ENCODE peak calls at places on chromosomes 3 and 15, in six cellular contexts. P is fibroblast of mammary gland; V is left ventricle myocardium inferior; Y is GM23248; L is naive thymus-derived CD4-positive, alpha-beta T cell; I is fibroblast of pulmonary artery. K is an unnamed sample.

GRCh38 chr3:61985020-61985419 is 388.3 kb downstream of the FEZF2 start:
- DNase-seq in P (peak), V (no peak), Y (peak), L (no peak), I (peak), K (no peak)

GRCh38 chr3:30453364-30454039 is 152.9 kb upstream of the TGFBR2 start:
- DNase-seq in P (peak), V (no peak), Y (no peak), L (no peak), I (peak), K (no peak)

GRCh38 chr15:43911235-43911661 is 84.4 kb downstream of the WDR76 start:
- DNase-seq in P (peak), V (peak), Y (peak), L (no peak), I (peak), K (no peak)

GRCh38 chr3:53846134-53846850 is at the start of the genes CHDH and IL17RB:
- DNase-seq in P (no peak), V (peak), Y (peak), L (no peak), I (no peak), K (peak)

GRCh38 chr15:44836094-44836493 is 99.8 kb downstream of the TRIM69 start:
- DNase-seq in P (no peak), V (no peak), Y (peak), L (no peak), I (peak), K (no peak)

GRCh38 chr3:6608843-6609242 is 252.1 kb upstream of the GRM7 start:
- DNase-seq in P (no peak), V (no peak), Y (no peak), L (no peak), I (no peak), K (no peak)

GRCh38 chr3:140943781-140944547 is 2.3 kb downstream of the SLC25A36 start:
- DNase-seq in P (no peak), V (no peak), Y (peak), L (no peak), I (no peak), K (no peak)

GRCh38 chr15:91186892-91187644 is 87.0 kb downstream of the SV2B start:
- DNase-seq in P (peak), V (no peak), Y (peak), L (no peak), I (peak), K (peak)

GRCh38 chr3:140050977-140051957 is 116.3 kb downstream of the CLSTN2 start:
- DNase-seq in P (peak), V (peak), Y (peak), L (no peak), I (no peak), K (peak)

GRCh38 chr3:16398542-16399126 is 114.9 kb downstream of the RFTN1 start:
- DNase-seq in P (no peak), V (no peak), Y (no peak), L (no peak), I (no peak), K (no peak)

GRCh38 chr15:59453474-59454215 is 15.7 kb downstream of the FAM81A start:
- DNase-seq in P (no peak), V (no peak), Y (no peak), L (no peak), I (no peak), K (no peak)

GRCh38 chr3:149534671-149535394 is 60.3 kb downstream of the TM4SF4 start:
- DNase-seq in P (peak), V (no peak), Y (peak), L (no peak), I (peak), K (no peak)

GRCh38 chr3:110106805-110107204 is 769.5 kb upstream of the DPPA4 start:
- DNase-seq in P (no peak), V (no peak), Y (peak), L (no peak), I (peak), K (no peak)

GRCh38 chr3:140285380-140285779 is 350.4 kb downstream of the CLSTN2 start:
- DNase-seq in P (no peak), V (no peak), Y (no peak), L (no peak), I (no peak), K (no peak)

GRCh38 chr3:69389520-69390248 is 3.8 kb upstream of the FRMD4B start:
- DNase-seq in P (no peak), V (no peak), Y (no peak), L (no peak), I (no peak), K (peak)

GRCh38 chr15:31324739-31325431 is 1.8 kb upstream of the KLF13 start:
- DNase-seq in P (no peak), V (no peak), Y (no peak), L (no peak), I (no peak), K (no peak)

GRCh38 chr15:29937956-29938355 is 115.7 kb upstream of the TJP1 start:
- DNase-seq in P (peak), V (no peak), Y (peak), L (no peak), I (peak), K (no peak)

GRCh38 chr15:51758645-51759044 is 7.2 kb downstream of the TMOD2 start:
- DNase-seq in P (peak), V (peak), Y (peak), L (no peak), I (peak), K (no peak)

GRCh38 chr3:69921651-69922050 is 77.9 kb upstream of the SAMMSON start:
- DNase-seq in P (no peak), V (no peak), Y (no peak), L (no peak), I (no peak), K (no peak)

GRCh38 chr15:68470981-68471380 is 39.0 kb upstream of the ITGA11 start:
- DNase-seq in P (no peak), V (no peak), Y (no peak), L (no peak), I (no peak), K (no peak)

GRCh38 chr3:122374034-122374433 is 9.0 kb downstream of the MIX23 start:
- DNase-seq in P (no peak), V (no peak), Y (no peak), L (no peak), I (no peak), K (no peak)

GRCh38 chr15:84643838-84644237 is 10.2 kb downstream of the WDR73 start:
- DNase-seq in P (no peak), V (no peak), Y (no peak), L (no peak), I (no peak), K (no peak)

GRCh38 chr3:73868688-73869315 is 244.1 kb upstream of the PDZRN3 start:
- DNase-seq in P (peak), V (no peak), Y (peak), L (no peak), I (peak), K (no peak)

GRCh38 chr15:67079361-67079760 is 14.0 kb downstream of the SMAD3 start:
- DNase-seq in P (peak), V (no peak), Y (peak), L (no peak), I (no peak), K (no peak)

GRCh38 chr15:40472171-40472727 is 1.5 kb downstream of the CHST14 start:
- DNase-seq in P (no peak), V (no peak), Y (no peak), L (no peak), I (no peak), K (no peak)
- H3K4me3 ChIP-seq in P (peak), V (peak), Y (peak), L (peak), I (peak), K (no peak)

GRCh38 chr3:113534365-113534764 is 2.0 kb downstream of the SIDT1 start:
- DNase-seq in P (no peak), V (no peak), Y (no peak), L (no peak), I (no peak), K (no peak)
- H3K4me3 ChIP-seq in P (no peak), V (no peak), Y (no peak), L (peak), I (no peak), K (no peak)

GRCh38 chr15:74403590-74403919 is 30.2 kb downstream of the SEMA7A start:
- DNase-seq in P (no peak), V (no peak), Y (no peak), L (no peak), I (no peak), K (no peak)

GRCh38 chr15:74400915-74401757 is 32.6 kb downstream of the SEMA7A start:
- DNase-seq in P (peak), V (no peak), Y (peak), L (no peak), I (no peak), K (no peak)

GRCh38 chr15:74402873-74403589 is 30.7 kb downstream of the SEMA7A start:
- DNase-seq in P (no peak), V (no peak), Y (no peak), L (no peak), I (no peak), K (peak)

GRCh38 chr15:74403981-74404563 is 29.7 kb downstream of the SEMA7A start:
- DNase-seq in P (no peak), V (no peak), Y (no peak), L (no peak), I (no peak), K (peak)

GRCh38 chr15:74402337-74402839 is 31.4 kb downstream of the SEMA7A start:
- DNase-seq in P (no peak), V (no peak), Y (no peak), L (no peak), I (no peak), K (no peak)
- H3K4me3 ChIP-seq in P (no peak), V (no peak), Y (no peak), L (no peak), I (no peak), K (no peak)

DNA sequence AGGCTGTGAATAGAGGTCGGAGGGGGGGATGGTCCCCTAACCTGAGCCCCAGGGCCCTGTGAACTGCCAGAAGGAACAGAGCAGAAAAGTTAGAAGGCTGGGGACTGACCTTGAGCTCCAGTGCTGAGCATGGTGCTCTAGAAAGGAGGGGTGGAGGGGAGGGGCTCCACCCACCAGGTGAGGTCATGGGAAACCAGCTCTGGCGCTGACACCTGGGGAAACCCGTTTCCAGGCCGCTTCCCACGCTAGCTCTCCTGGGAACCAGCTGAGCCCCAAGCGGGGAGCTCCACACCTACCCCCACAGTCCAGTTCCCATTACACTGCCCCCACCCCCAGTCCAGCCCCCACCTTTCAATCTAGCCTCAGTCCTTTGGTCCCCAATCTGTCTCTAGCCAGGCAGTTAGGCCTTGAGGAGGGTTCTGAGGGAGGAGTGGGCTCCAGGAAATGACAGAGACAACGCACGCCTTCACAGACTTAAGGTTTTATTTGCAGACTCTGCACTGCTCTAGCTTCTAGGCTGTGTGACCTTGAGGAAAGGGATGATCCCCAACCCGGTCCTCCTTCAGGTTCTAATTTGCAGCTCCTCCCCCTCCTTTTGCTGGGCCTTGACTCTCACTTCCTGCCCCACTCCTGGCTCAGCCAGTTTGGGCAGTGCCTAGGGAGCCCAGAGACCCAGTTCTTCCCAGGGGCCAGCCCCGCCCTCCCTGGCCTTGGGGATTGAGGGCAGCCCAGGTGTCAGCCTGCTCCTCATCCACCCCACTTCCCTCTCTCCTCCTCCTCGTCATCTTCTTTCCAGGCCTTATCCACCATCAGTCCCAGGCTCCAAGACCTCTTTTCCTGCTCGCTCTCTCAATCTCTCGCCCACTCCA is 2.1 kb downstream of the RHOV start:
- DNase-seq in P (no peak), V (no peak), Y (no peak), L (no peak), I (no peak), K (no peak)
- H3K4me3 ChIP-seq in P (no peak), V (no peak), Y (no peak), L (no peak), I (no peak), K (no peak)

K was measured in HL-60.